ENCODE peak calls at places on chromosomes 16 and 17, in four cellular contexts. B is K562, Q is HepG2, A is GM12878. O is an unnamed sample. For H3K4me1, the result is how much of the 10 kb centered on the place peaks cover.

GRCh38 chr17:34154916-34155730 is 100.0 kb upstream of the CCL2 start:
- DNase-seq in Q (no peak), B (no peak), A (no peak), O (no peak)

GRCh38 chr17:63550816-63551639 is 751 bp downstream of the DCAF7 start:
- DNase-seq in Q (peak), B (peak), A (no peak), O (no peak)

GRCh38 chr17:4497101-4497824 is 1.4 kb upstream of the SPNS2 start:
- DNase-seq in Q (no peak), A (peak), B (no peak), O (no peak)

GRCh38 chr16:66167564-66168291 is 198.8 kb upstream of the CDH5 start:
- DNase-seq in A (no peak), Q (no peak), B (no peak), O (no peak)

GRCh38 chr16:75589301-75589700 is 23.1 kb downstream of the GABARAPL2 start:
- DNase-seq in A (no peak), B (no peak), Q (no peak), O (no peak)

GRCh38 chr17:33291248-33292183 is 1.6 kb downstream of the ASIC2 start:
- DNase-seq in A (no peak), Q (no peak), B (no peak), O (peak)

GRCh38 chr16:10940501-10941079 is 1.7 kb downstream of the DEXI start:
- DNase-seq in Q (no peak), A (no peak), B (no peak), O (no peak)

GRCh38 chr16:87541004-87541881 is 48.4 kb upstream of the ZCCHC14 start:
- DNase-seq in A (no peak), Q (no peak), B (no peak), O (no peak)

GRCh38 chr17:60231234-60231633 is 81.5 kb downstream of the CA4 start:
- DNase-seq in B (peak), Q (peak), A (no peak), O (no peak)

GRCh38 chr16:27819356-27819755 is 244.2 kb downstream of the GSG1L start:
- DNase-seq in Q (no peak), B (no peak), A (no peak), O (no peak)

DNA sequence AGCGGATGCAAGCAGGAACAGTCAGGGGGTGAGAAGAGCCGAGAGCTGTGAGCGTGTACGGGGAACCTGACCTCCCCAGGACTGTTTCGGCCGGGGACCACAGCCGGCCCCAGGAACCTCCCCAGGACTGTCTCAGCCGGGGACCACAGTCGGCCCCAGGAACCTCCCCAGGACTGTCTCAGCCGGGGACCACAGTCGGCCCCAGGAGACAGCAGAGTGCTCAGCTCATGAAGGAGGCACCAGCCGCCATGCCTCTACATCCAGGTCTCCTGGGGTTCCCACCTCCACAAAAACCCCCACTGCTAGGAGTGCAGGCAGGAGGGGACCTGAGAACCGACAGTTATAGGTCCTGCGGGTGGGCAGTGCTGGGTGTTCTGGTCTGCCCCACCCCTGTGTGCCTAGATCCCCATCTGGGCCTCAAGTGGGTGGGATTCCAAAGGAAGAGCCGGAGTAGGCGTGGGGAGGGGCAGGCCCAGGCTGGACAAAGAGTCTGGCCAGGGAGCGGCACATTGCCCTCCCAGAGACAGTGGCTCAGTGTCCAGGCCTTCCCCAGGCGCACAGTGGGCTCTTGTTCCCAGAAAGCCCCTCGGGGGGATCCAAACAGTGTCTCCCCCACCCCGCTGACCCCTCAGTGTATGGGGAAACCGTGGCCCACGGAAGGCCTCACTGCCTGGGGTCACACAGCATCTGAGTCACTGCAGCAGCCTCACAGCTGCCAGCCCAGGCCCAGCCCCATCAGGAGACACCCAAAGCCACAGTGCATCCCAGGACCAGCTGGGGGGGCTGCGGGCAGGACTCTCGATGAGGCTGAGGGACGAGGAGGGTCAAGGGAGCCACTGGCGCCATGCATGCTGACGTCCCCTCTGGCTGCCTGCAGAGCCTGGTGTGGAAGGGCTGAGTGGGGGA is 4.3 kb downstream of the RHBDF1 start:
- DNase-seq in A (no peak), B (no peak), Q (no peak), O (no peak)
- H3K4me1 ChIP-seq in A (under half), B (half or more), Q (half or more), O (under half)

GRCh38 chr17:27868565-27868964 is 24.6 kb downstream of the LYRM9 start:
- DNase-seq in Q (no peak), B (no peak), A (no peak), O (no peak)
- TF ChIP-seq ZNF274 in Q (no peak), B (no peak), A (no peak), O (no peak)

DNA sequence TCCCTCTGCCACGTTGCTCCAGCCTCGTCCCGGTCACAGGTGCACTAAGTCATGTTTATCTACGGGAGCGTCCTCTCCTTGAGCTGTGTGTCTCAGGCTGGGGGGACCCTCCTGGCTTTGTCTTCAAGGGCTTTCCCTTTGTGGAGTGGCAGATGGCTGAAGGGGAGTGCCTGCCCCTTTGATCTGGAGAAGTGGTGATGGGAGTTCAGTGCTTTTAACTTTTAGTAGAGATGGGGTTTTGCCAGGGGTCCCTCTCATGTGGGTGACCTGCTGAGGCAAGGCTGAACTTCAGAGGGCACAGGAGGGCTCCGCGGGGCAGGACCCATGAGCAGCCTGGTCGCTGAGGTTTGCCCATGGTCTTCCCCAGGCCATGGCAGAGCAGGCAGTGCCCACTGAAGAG is 73.1 kb upstream of the CDC42EP4 start:
- DNase-seq in Q (no peak), A (no peak), B (no peak), O (no peak)
- TF ChIP-seq GABPA in Q (no peak), A (no peak), B (no peak), O (no peak)

DNA sequence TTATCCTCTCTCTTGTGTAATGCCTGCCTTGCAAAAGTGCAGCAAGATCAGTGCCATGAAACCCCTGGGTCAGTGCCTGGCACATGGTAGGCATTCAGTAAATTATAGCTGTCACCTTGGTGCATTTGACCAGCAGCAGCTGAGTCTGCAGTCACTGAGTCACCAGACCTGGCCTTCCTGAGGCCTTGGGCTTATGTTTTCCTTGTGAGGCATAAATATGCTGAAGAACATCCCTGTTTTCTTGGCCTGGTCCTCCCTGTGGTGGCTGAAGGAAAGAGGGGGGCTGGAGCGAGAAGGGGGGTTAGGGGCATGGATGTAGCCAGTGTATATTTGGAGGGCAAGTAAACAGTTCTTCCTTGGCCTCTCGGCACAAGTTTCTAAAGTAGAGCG is 26.4 kb downstream of the EPN2 start:
- DNase-seq in A (no peak), Q (no peak), B (no peak), O (no peak)
- H3K4me1 ChIP-seq in A (under half), Q (under half), B (under half), O (under half)

O was measured in H1.